ENCODE peak calls at places on chromosomes 11 and 22, in ten cellular contexts. A is GM23248; J is transverse colon; R is AG10803; U is adipocyte; C is stimulated activated CD4-positive, alpha-beta T cell treated with anti-CD3 and anti-CD28 coated beads, Interleukin-12 subunit alpha, Interleukin-12 subunit beta, amount 100 ng/mL, for 24 hours; O is mesendoderm; K is Kasumi-1; B is myocyte; Y is NCI-H1436. N is an unnamed sample.

GRCh38 chr11:77287615-77288273 is 13.7 kb downstream of the GDPD4 start:
- DNase-seq in A (peak), J (no peak), R (peak), U (peak), C (no peak), O (no peak), K (no peak), B (peak), Y (no peak), N (no peak)

GRCh38 chr11:12787847-12788246 is 113.6 kb downstream of the TEAD1 start:
- DNase-seq in A (peak), J (no peak), R (peak), U (peak), C (no peak), O (no peak), K (no peak), B (peak), Y (no peak), N (no peak)

GRCh38 chr11:126160345-126161145 is 50.9 kb downstream of the RPUSD4 start:
- DNase-seq in A (no peak), J (no peak), R (no peak), U (no peak), C (no peak), O (no peak), K (no peak), B (no peak), Y (no peak), N (no peak)

GRCh38 chr11:20162824-20163777 is 2.8 kb upstream of the DBX1 start:
- DNase-seq in A (peak), J (no peak), R (peak), U (peak), C (no peak), O (peak), K (no peak), B (peak), Y (no peak), N (no peak)

GRCh38 chr11:106708348-106708747 is 309.9 kb downstream of the GUCY1A2 start:
- DNase-seq in A (no peak), J (no peak), R (no peak), U (no peak), C (no peak), O (peak), K (no peak), B (peak), Y (no peak), N (no peak)

GRCh38 chr22:44525872-44526271 is 27.8 kb upstream of the RTL6 start:
- DNase-seq in A (no peak), J (no peak), R (peak), U (no peak), C (no peak), O (no peak), K (no peak), B (no peak), Y (no peak), N (no peak)

GRCh38 chr22:21755855-21756284 is 20.3 kb upstream of the YPEL1 start:
- DNase-seq in A (peak), J (no peak), R (peak), U (peak), C (no peak), O (no peak), K (no peak), B (peak), Y (no peak), N (no peak)

GRCh38 chr11:134658481-134659080 is 246.5 kb upstream of the B3GAT1 start:
- DNase-seq in A (no peak), J (no peak), R (no peak), U (no peak), C (no peak), O (no peak), K (no peak), B (no peak), Y (no peak), N (no peak)

GRCh38 chr11:2196970-2197770 is 25.6 kb upstream of the TH start:
- DNase-seq in A (peak), J (peak), R (peak), U (peak), C (peak), O (peak), K (peak), B (peak), Y (peak), N (peak)

N was measured in activated naive CD8-positive, alpha-beta T cell treated with anti-CD3 and anti-CD28 coated beads, Interleukin-2, amount 50 U/mL, for 16 hours.